ENCODE peak calls at places on chromosome 10, in nine cellular contexts. C is H1, V is tibial nerve, P is suprapubic skin, W is esophagus squamous epithelium, B is gastrocnemius medialis, K is spleen, N is adrenal gland, A is ovary. Q is an unnamed sample.

GRCh38 chr10:80205478-80206276 is at the start of gene ANXA11:
- DNase-seq in V (peak), W (no peak), A (peak), P (no peak), N (peak), K (peak), B (peak), C (peak), Q (peak)

GRCh38 chr10:84696610-84697009 is 368.2 kb downstream of the CCSER2 start:
- DNase-seq in A (no peak), V (no peak), W (no peak), C (no peak), P (no peak), B (no peak), K (no peak), N (no peak), Q (no peak)

GRCh38 chr10:97911217-97911616 is 61.6 kb downstream of the GOLGA7B start:
- DNase-seq in A (no peak), N (no peak), W (no peak), C (no peak), B (no peak), V (no peak), K (no peak), P (no peak), Q (no peak)

GRCh38 chr10:32379314-32379949 is 32.5 kb upstream of the EPC1 start:
- DNase-seq in C (no peak), B (no peak), W (no peak), K (no peak), P (no peak), V (no peak), A (no peak), N (no peak), Q (no peak)

GRCh38 chr10:129108378-129108777 is 358.7 kb upstream of the MGMT start:
- DNase-seq in B (no peak), V (no peak), C (no peak), P (no peak), K (no peak), W (no peak), A (no peak), N (no peak), Q (no peak)

GRCh38 chr10:78458983-78459638 is 425.4 kb downstream of the RPS24 start:
- DNase-seq in C (no peak), B (no peak), K (no peak), A (no peak), P (no peak), V (no peak), N (peak), W (no peak), Q (peak)

GRCh38 chr10:43384252-43385221 is 13.1 kb downstream of the FXYD4 start:
- DNase-seq in K (peak), W (no peak), A (no peak), N (no peak), P (no peak), V (no peak), C (no peak), B (no peak), Q (no peak)

GRCh38 chr10:50426485-50426884 is 175.2 kb upstream of the ASAH2 start:
- DNase-seq in V (no peak), N (no peak), K (no peak), P (no peak), W (no peak), A (no peak), C (no peak), B (no peak), Q (no peak)

GRCh38 chr10:8416192-8416701 is 361.8 kb downstream of the GATA3 start:
- DNase-seq in V (no peak), B (no peak), K (no peak), A (no peak), P (no peak), W (no peak), C (no peak), N (no peak), Q (no peak)

GRCh38 chr10:57898231-57898630 is 369.5 kb downstream of the IPMK start:
- DNase-seq in N (no peak), C (peak), A (no peak), P (no peak), K (no peak), B (no peak), W (no peak), V (no peak), Q (peak)

GRCh38 chr10:29784175-29784773 is 149.5 kb upstream of the SVIL start:
- DNase-seq in A (peak), K (no peak), C (peak), B (peak), P (peak), W (no peak), V (peak), N (peak), Q (no peak)

GRCh38 chr10:13120786-13121499 is 21.0 kb downstream of the OPTN start:
- DNase-seq in C (no peak), P (no peak), A (no peak), W (no peak), N (no peak), B (no peak), V (no peak), K (no peak), Q (no peak)

GRCh38 chr10:23370106-23370505 is 25.5 kb upstream of the C10orf67 start:
- DNase-seq in W (no peak), B (no peak), A (no peak), V (no peak), K (no peak), P (no peak), N (no peak), C (no peak), Q (no peak)

GRCh38 chr10:12202230-12202629 is 6.2 kb downstream of the CDC123 start:
- DNase-seq in W (no peak), C (no peak), A (no peak), V (no peak), P (no peak), N (no peak), K (no peak), B (no peak), Q (no peak)

GRCh38 chr10:125550362-125550761 is 132.6 kb downstream of the TEX36 start:
- DNase-seq in P (no peak), V (no peak), N (no peak), K (no peak), A (no peak), C (no peak), W (no peak), B (no peak), Q (no peak)

GRCh38 chr10:61943699-61944444 is 42.4 kb downstream of the ARID5B start:
- DNase-seq in C (no peak), A (no peak), N (peak), V (no peak), K (no peak), W (no peak), B (no peak), P (no peak), Q (no peak)

GRCh38 chr10:97279121-97279815 is 13.2 kb downstream of the ARHGAP19 start:
- DNase-seq in B (no peak), W (no peak), C (no peak), P (no peak), V (no peak), A (no peak), N (no peak), K (no peak), Q (peak)

GRCh38 chr10:97888641-97889262 is 39.1 kb downstream of the GOLGA7B start:
- DNase-seq in V (no peak), A (no peak), N (peak), W (no peak), P (no peak), B (no peak), C (peak), K (peak), Q (peak)

GRCh38 chr10:113980408-113981087 is 63.1 kb upstream of the ADRB1 start:
- DNase-seq in K (no peak), A (no peak), V (no peak), B (no peak), P (no peak), W (no peak), C (no peak), N (no peak), Q (no peak)

GRCh38 chr10:113547426-113547825 is 5.4 kb upstream of the HABP2 start:
- DNase-seq in P (no peak), A (no peak), B (no peak), N (no peak), W (no peak), C (no peak), V (no peak), K (no peak), Q (no peak)

GRCh38 chr10:110392860-110393732 is 88.4 kb upstream of the SMNDC1 start:
- DNase-seq in A (no peak), W (no peak), K (peak), C (no peak), N (peak), V (no peak), B (no peak), P (no peak), Q (peak)

GRCh38 chr10:73865459-73866442 is 8.6 kb downstream of the CAMK2G start:
- DNase-seq in P (no peak), W (peak), B (no peak), C (no peak), N (peak), K (peak), V (no peak), A (no peak), Q (no peak)

GRCh38 chr10:124736491-124737136 is 7.6 kb downstream of the FAM53B start:
- DNase-seq in B (peak), V (no peak), K (peak), N (peak), C (no peak), P (no peak), A (peak), W (no peak), Q (peak)

GRCh38 chr10:110355181-110355831 is 50.6 kb upstream of the SMNDC1 start:
- DNase-seq in A (no peak), B (no peak), V (no peak), C (no peak), N (no peak), W (no peak), K (peak), P (peak), Q (no peak)

GRCh38 chr10:29798876-29799690 is 164.3 kb upstream of the SVIL start:
- DNase-seq in W (no peak), C (no peak), V (no peak), A (no peak), B (no peak), N (no peak), K (no peak), P (peak), Q (no peak)

DNA sequence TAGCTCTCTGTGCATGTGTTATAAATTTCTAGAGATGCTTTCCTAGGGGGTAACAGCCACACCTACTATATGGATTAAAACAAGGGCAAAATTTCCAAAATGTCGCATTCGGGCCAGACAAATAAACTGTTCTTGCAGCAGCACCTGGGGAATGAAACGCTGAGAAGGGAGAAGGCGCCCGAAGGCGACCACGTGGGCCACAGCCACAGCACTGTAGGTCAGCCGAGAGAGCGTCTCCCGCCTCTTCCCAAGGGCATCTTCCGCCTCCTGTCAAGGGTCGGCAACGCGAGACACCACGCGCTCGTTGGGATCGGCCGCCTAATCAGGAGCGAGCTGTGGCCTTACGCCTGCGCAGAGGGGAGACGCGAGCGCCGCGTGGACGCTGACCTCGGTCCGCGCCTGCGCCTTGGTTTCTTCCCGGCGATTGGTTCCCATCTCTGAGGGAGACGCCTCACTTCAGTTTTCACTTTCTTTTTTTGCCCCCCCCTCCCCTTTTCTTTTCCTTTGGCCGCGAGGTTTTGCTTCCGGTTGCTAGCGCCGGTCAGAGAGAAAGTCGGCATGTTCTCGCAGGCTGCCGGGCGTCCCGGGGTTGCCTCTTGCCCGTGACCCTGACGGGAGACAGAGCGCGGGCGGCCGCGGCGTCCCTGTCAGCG is at the start of gene TASOR2:
- DNase-seq in A (peak), N (peak), P (peak), C (peak), B (peak), K (peak), V (peak), W (peak), Q (peak)
- TF ChIP-seq POLR2A in A (peak), N (no peak), P (no peak), C (no peak), B (peak), K (no peak), V (no peak), W (no peak), Q (peak)

GRCh38 chr10:34677591-34677990 is 137.5 kb downstream of the PARD3 start:
- DNase-seq in B (no peak), A (no peak), W (no peak), N (no peak), K (no peak), C (no peak), P (no peak), V (no peak), Q (no peak)
- TF ChIP-seq CTCF in B (no peak), A (no peak), W (no peak), N (no peak), K (no peak), C (peak), P (no peak), V (no peak), Q (no peak)

DNA sequence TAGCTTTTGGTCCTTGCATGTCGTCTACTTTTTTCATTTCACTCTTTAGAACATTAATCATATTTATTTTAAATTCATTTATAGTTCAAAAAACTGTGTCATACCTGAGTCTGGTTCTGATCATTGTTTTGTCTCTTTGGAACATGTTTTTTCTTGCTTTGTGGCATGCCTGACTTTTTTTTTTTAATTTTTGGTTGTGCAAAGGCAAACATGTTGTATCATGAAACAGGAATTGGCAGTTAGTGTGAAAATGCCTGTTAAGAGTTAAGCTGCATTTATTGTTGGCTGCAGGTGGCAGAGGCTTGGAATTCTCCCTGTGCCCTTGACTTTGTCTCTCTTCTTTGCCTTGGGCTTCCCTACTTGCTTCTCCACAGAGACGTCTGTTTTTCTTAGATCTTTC is 525.0 kb upstream of the ADARB2 start:
- DNase-seq in A (no peak), C (no peak), N (no peak), P (no peak), K (no peak), V (no peak), B (no peak), W (no peak), Q (no peak)
- H3K27ac ChIP-seq in A (no peak), C (no peak), N (no peak), P (no peak), K (no peak), V (no peak), B (no peak), W (no peak), Q (no peak)

GRCh38 chr10:7409045-7409731 is 1.6 kb downstream of the SFMBT2 start:
- DNase-seq in B (no peak), W (no peak), V (no peak), C (no peak), A (peak), N (peak), K (peak), P (peak), Q (peak)
- TF ChIP-seq POLR2A in B (no peak), W (no peak), V (no peak), C (no peak), A (no peak), N (no peak), K (no peak), P (no peak), Q (no peak)

GRCh38 chr10:46293228-46293627 is 6.4 kb downstream of the ANTXRL start:
- DNase-seq in P (no peak), N (no peak), V (no peak), A (no peak), C (no peak), K (peak), W (no peak), B (no peak), Q (no peak)

GRCh38 chr10:46294641-46295230 is 7.9 kb downstream of the ANTXRL start:
- DNase-seq in N (no peak), K (peak), B (no peak), P (peak), W (no peak), V (no peak), A (no peak), C (no peak), Q (no peak)

GRCh38 chr10:46291817-46292572 is 5.2 kb downstream of the ANTXRL start:
- DNase-seq in P (no peak), C (no peak), B (no peak), N (peak), W (no peak), A (no peak), K (peak), V (no peak), Q (no peak)

GRCh38 chr10:46292573-46293023 is 5.8 kb downstream of the ANTXRL start:
- DNase-seq in P (peak), C (no peak), V (no peak), B (no peak), K (peak), A (no peak), N (peak), W (no peak), Q (no peak)

GRCh38 chr10:46293832-46294640 is 7.2 kb downstream of the ANTXRL start:
- DNase-seq in C (no peak), K (peak), P (peak), A (no peak), W (no peak), B (no peak), N (peak), V (no peak), Q (no peak)
- TF ChIP-seq CTCF in C (no peak), K (no peak), P (peak), A (no peak), W (no peak), B (no peak), N (no peak), V (no peak), Q (no peak)

GRCh38 chr10:68562666-68563522 is 2.8 kb downstream of the TET1 start:
- DNase-seq in C (no peak), W (no peak), A (no peak), K (no peak), B (no peak), N (no peak), P (no peak), V (no peak), Q (no peak)
- H3K27ac ChIP-seq in C (peak), W (peak), A (no peak), K (no peak), B (no peak), N (no peak), P (no peak), V (no peak), Q (no peak)

GRCh38 chr10:103669944-103670343 is 176.4 kb downstream of the NEURL1 start:
- DNase-seq in P (no peak), V (no peak), C (no peak), W (no peak), A (no peak), K (no peak), N (no peak), B (no peak), Q (no peak)

GRCh38 chr10:103666751-103667150 is 173.2 kb downstream of the NEURL1 start:
- DNase-seq in K (no peak), C (no peak), A (no peak), V (no peak), B (no peak), W (no peak), N (no peak), P (no peak), Q (no peak)

GRCh38 chr10:103669243-103669929 is 175.9 kb downstream of the NEURL1 start:
- DNase-seq in K (no peak), W (no peak), B (no peak), N (no peak), P (no peak), A (no peak), C (no peak), V (no peak), Q (no peak)

GRCh38 chr10:103667390-103667789 is 173.9 kb downstream of the NEURL1 start:
- DNase-seq in A (peak), B (no peak), N (no peak), W (no peak), P (no peak), K (no peak), C (no peak), V (no peak), Q (no peak)

DNA sequence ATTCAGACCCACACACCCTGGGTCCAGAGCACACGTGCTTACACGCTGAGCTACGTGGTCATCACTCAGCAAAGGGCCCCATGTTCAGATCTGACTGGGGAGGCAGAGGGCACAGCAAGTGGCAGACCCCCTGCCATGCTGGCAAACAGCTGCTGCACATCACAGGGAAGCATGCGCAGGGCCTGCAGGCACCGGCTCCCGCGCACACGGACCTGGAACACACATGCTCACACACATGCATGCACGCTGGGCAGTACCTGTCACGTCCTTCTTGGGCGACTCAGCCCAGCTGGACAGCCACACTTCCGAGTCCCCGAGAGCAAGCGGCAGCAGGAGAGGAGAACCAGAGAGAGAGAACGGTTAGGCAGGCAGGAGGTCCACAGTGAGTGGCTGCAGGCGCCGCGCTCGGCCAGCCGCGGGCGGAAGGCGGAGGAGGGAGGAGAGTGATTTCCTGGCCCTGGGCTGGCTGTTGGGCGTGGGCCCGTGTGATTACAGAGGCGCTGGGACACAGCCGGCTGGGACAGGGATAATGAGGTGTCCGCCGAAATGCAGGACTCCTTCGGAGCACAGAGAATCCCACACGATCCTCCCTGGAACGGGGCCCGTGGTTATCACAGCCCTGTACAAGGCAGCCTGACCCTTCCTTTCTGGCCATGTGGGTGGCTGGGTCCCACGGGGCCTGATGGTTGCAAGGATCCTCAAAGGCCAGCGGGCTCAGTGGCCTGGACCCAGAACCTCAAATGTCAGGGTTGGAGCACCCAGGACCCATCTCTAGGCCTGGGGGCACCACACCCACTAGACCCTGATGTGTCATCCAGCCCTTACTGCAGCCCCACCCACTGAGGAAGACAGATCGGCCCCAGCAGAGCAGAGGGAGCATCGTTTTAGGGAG is 175.1 kb downstream of the NEURL1 start:
- DNase-seq in P (peak), V (peak), K (peak), W (no peak), B (no peak), C (no peak), N (peak), A (peak), Q (peak)
- TF ChIP-seq POLR2A in P (no peak), V (no peak), K (no peak), W (no peak), B (no peak), C (no peak), N (no peak), A (no peak), Q (no peak)